ENCODE peak calls at places on chromosome 7, in seven cellular contexts. V is Peyer's patch; T is heart left ventricle; Y is tibial artery; E is CD8-positive, alpha-beta T cell; X is right lobe of liver; A is fibroblast of lung. M is an unnamed sample. For H3K9me3 and H3K4me1, the result is how much of the 10 kb centered on the place peaks cover.

GRCh38 chr7:78254397-78255055 is 456.0 kb downstream of the PHTF2 start:
- DNase-seq in V (no peak), T (no peak), Y (no peak), E (no peak), X (no peak), A (no peak), M (no peak)

GRCh38 chr7:66145404-66145843 is 30.8 kb downstream of the CRCP start:
- DNase-seq in V (peak), T (peak), Y (peak), E (no peak), X (no peak), A (peak), M (no peak)

GRCh38 chr7:90155206-90155605 is 937 bp downstream of the STEAP1 start:
- DNase-seq in V (no peak), T (no peak), Y (no peak), E (no peak), X (no peak), A (peak), M (no peak)

GRCh38 chr7:80635998-80636397 is 2.4 kb upstream of the CD36 start:
- DNase-seq in V (no peak), T (no peak), Y (no peak), E (no peak), X (no peak), A (no peak), M (no peak)

GRCh38 chr7:154688952-154689351 is 314.0 kb downstream of the PAXIP1 start:
- DNase-seq in V (no peak), T (no peak), Y (no peak), E (no peak), X (no peak), A (no peak), M (no peak)

GRCh38 chr7:39086638-39087360 is 109.1 kb downstream of the POU6F2 start:
- DNase-seq in V (no peak), T (no peak), Y (no peak), E (no peak), X (no peak), A (no peak), M (no peak)

GRCh38 chr7:129577881-129578462 is 33.5 kb upstream of the NRF1 start:
- DNase-seq in V (no peak), T (no peak), Y (no peak), E (no peak), X (no peak), A (no peak), M (no peak)

GRCh38 chr7:81618400-81619014 is 151.3 kb downstream of the HGF start:
- DNase-seq in V (no peak), T (no peak), Y (no peak), E (no peak), X (no peak), A (peak), M (no peak)

GRCh38 chr7:80908360-80908797 is 10.5 kb downstream of the SEMA3C start:
- DNase-seq in V (no peak), T (no peak), Y (no peak), E (no peak), X (no peak), A (no peak), M (no peak)

GRCh38 chr7:41224063-41224763 is 478.7 kb downstream of the INHBA start:
- DNase-seq in V (no peak), T (no peak), Y (no peak), E (no peak), X (no peak), A (peak), M (no peak)

GRCh38 chr7:105621617-105622016 is 40.3 kb upstream of the EFCAB10 start:
- DNase-seq in V (no peak), T (no peak), Y (no peak), E (no peak), X (no peak), A (peak), M (no peak)

GRCh38 chr7:106346678-106347217 is 62.0 kb upstream of the NAMPT start:
- DNase-seq in V (no peak), T (no peak), Y (no peak), E (peak), X (no peak), A (peak), M (peak)

GRCh38 chr7:80537091-80537490 is 25.2 kb upstream of the GNAT3 start:
- DNase-seq in V (no peak), T (no peak), Y (no peak), E (no peak), X (no peak), A (no peak), M (no peak)

GRCh38 chr7:137755846-137756685 is 90.7 kb downstream of the DGKI start:
- DNase-seq in V (no peak), T (no peak), Y (no peak), E (no peak), X (no peak), A (no peak), M (no peak)

DNA sequence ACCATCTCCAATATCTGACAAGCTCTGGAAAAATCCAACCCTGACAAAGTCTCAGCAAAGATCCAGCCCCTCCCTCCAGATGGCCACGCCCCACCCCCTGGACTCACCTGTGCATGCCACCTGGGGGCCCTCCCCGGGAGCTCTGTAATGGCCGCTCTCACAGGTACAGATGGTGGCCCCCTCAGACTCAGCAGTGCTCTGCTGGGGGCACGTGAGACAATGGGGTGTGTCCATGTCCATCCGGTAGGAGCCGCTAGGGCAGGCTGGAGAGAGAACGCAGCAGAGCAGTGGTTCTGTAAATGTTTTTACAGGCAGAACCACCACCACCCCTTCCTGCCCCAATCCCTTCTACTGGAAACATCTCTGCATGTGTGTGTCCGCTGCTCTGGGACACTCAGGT is 9.5 kb downstream of the EPHA1 start:
- DNase-seq in V (no peak), T (no peak), Y (no peak), E (no peak), X (no peak), A (no peak), M (no peak)
- H3K4me3 ChIP-seq in V (no peak), T (no peak), Y (no peak), E (no peak), X (no peak), A (no peak), M (no peak)

DNA sequence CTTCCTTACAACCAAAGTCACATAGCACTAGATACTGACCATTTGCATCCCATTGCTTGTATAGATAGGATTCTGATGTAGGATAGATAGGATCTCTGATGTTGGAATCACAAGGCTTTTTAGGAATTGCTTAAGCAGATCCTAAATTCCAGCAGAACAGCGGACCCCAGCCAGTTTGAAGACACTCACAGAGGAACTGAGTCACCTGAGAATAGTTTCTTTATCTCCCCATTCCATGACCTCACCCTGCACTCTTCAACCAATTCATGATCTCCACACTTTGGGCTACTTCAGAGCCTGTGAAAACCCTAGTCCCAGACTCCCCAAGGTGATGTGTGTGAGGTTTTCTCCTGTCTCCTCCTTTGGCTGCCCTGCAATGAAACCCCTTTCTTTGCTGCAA is 179.4 kb downstream of the CNTNAP2 start:
- DNase-seq in V (no peak), T (no peak), Y (no peak), E (no peak), X (no peak), A (no peak), M (no peak)
- H3K9me3 ChIP-seq in V (under half), T (under half), Y (under half), E (under half), X (under half), A (under half), M (under half)

GRCh38 chr7:92631830-92632487 is 41.8 kb upstream of the FAM133B start:
- DNase-seq in V (no peak), T (no peak), Y (no peak), E (no peak), X (no peak), A (no peak), M (no peak)
- H3K4me1 ChIP-seq in V (under half), T (under half), Y (under half), E (under half), X (under half), A (under half), M (under half)

GRCh38 chr7:28136420-28136819 is 44.2 kb downstream of the JAZF1 start:
- DNase-seq in V (no peak), T (no peak), Y (no peak), E (no peak), X (no peak), A (no peak), M (no peak)
- H3K4me3 ChIP-seq in V (no peak), T (no peak), Y (no peak), E (no peak), X (no peak), A (no peak), M (no peak)

GRCh38 chr7:153088601-153089000 is 329.0 kb downstream of the ACTR3B start:
- DNase-seq in V (no peak), T (no peak), Y (no peak), E (no peak), X (no peak), A (no peak), M (no peak)

GRCh38 chr7:153090209-153090608 is 330.7 kb downstream of the ACTR3B start:
- DNase-seq in V (no peak), T (no peak), Y (no peak), E (no peak), X (no peak), A (no peak), M (no peak)

GRCh38 chr7:153090757-153091156 is 331.2 kb downstream of the ACTR3B start:
- DNase-seq in V (no peak), T (no peak), Y (no peak), E (no peak), X (no peak), A (no peak), M (no peak)

GRCh38 chr7:153087498-153087897 is 327.9 kb downstream of the ACTR3B start:
- DNase-seq in V (no peak), T (no peak), Y (no peak), E (no peak), X (no peak), A (no peak), M (no peak)

DNA sequence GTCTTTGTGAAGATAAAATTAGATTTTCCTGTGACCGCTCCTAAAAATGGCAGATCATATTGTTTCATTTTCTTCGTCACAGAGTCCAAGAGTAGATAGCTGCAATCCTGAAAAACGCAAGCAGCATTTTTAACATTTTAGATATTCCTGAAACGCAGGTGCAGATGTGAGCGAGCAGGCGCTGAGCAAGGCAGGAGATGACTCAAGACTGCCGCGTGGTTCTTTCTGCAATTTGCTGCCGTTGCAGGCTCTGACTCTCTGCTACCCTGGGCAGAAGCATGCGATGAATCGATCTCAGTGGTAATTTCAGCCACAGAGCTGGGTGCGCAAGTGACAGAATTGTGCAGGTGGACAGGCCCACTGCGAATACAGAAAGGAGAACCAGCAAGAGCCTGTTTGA is 331.9 kb downstream of the ACTR3B start:
- DNase-seq in V (no peak), T (no peak), Y (no peak), E (no peak), X (no peak), A (no peak), M (no peak)
- H3K9me3 ChIP-seq in V (under half), T (under half), Y (under half), E (under half), X (under half), A (under half), M (under half)

GRCh38 chr7:44633254-44634186 is 27.1 kb downstream of the OGDH start:
- DNase-seq in V (peak), T (no peak), Y (peak), E (peak), X (peak), A (peak), M (no peak)
- H3K4me1 ChIP-seq in V (under half), T (under half), Y (under half), E (half or more), X (under half), A (under half), M (half or more)

GRCh38 chr7:151088856-151089699 is 2.8 kb downstream of the AGAP3 start:
- DNase-seq in V (peak), T (peak), Y (peak), E (no peak), X (peak), A (peak), M (no peak)
- H3K4me3 ChIP-seq in V (no peak), T (peak), Y (peak), E (no peak), X (no peak), A (peak), M (no peak)